ENCODE peak calls at places on chromosomes 3 and 15, in eight cellular contexts. T is naive thymus-derived CD4-positive, alpha-beta T cell; L is CD4-positive, alpha-beta memory T cell; D is cardiac muscle cell; G is heart left ventricle; I is MM.1S; E is CD8-positive, alpha-beta memory T cell; Q is neural progenitor cell. Z is an unnamed sample.

GRCh38 chr15:31525296-31525695 is 198.7 kb downstream of the KLF13 start:
- DNase-seq in T (no peak), L (no peak), D (no peak), G (no peak), I (no peak), E (no peak), Q (no peak), Z (no peak)

GRCh38 chr15:45347033-45347432 is 31.3 kb downstream of the GATM start:
- DNase-seq in T (no peak), L (no peak), D (no peak), G (no peak), I (no peak), E (no peak), Q (no peak), Z (no peak)

GRCh38 chr3:38349684-38350359 is 3.2 kb downstream of the XYLB start:
- DNase-seq in T (no peak), L (no peak), D (no peak), G (no peak), I (no peak), E (no peak), Q (no peak), Z (no peak)

GRCh38 chr3:16372362-16373269 is 107.6 kb downstream of the OXNAD1 start:
- DNase-seq in T (no peak), L (no peak), D (peak; percentile 45), G (peak; percentile 48), I (no peak), E (no peak), Q (no peak), Z (no peak)

GRCh38 chr15:45186771-45187577 is 792 bp downstream of the SHF start:
- DNase-seq in T (no peak), L (no peak), D (no peak), G (no peak), I (no peak), E (no peak), Q (peak; percentile 81), Z (peak; percentile 75)

GRCh38 chr15:63134245-63134644 is 12.6 kb downstream of the LACTB start:
- DNase-seq in T (no peak), L (no peak), D (no peak), G (no peak), I (no peak), E (no peak), Q (no peak), Z (no peak)

GRCh38 chr3:71317749-71318458 is 265.6 kb downstream of the FOXP1 start:
- DNase-seq in T (no peak), L (no peak), D (no peak), G (no peak), I (no peak), E (no peak), Q (no peak), Z (no peak)

GRCh38 chr3:58723197-58723596 is 56.6 kb upstream of the FAM3D start:
- DNase-seq in T (no peak), L (no peak), D (peak; percentile 4), G (no peak), I (no peak), E (no peak), Q (no peak), Z (no peak)

GRCh38 chr3:14224895-14225294 is 46.3 kb downstream of the LSM3 start:
- DNase-seq in T (no peak), L (no peak), D (peak; percentile 43), G (no peak), I (no peak), E (no peak), Q (no peak), Z (peak; percentile 24)

GRCh38 chr3:107739227-107739626 is 216.5 kb downstream of the BBX start:
- DNase-seq in T (no peak), L (no peak), D (no peak), G (no peak), I (no peak), E (no peak), Q (no peak), Z (no peak)

GRCh38 chr3:179301645-179302044 is 21.2 kb upstream of the ZNF639 start:
- DNase-seq in T (no peak), L (no peak), D (no peak), G (no peak), I (no peak), E (no peak), Q (no peak), Z (no peak)

GRCh38 chr3:142507241-142507640 is 59.4 kb upstream of the XRN1 start:
- DNase-seq in T (no peak), L (no peak), D (peak; percentile 18), G (no peak), I (no peak), E (no peak), Q (no peak), Z (no peak)

GRCh38 chr3:10839167-10839566 is 23.1 kb downstream of the SLC6A11 start:
- DNase-seq in T (no peak), L (no peak), D (no peak), G (no peak), I (no peak), E (no peak), Q (no peak), Z (no peak)

GRCh38 chr3:182740710-182741109 is 52.6 kb upstream of the ATP11B start:
- DNase-seq in T (no peak), L (no peak), D (no peak), G (no peak), I (no peak), E (no peak), Q (no peak), Z (no peak)

GRCh38 chr15:101478701-101479341 is 10.7 kb downstream of the PCSK6 start:
- DNase-seq in T (no peak), L (no peak), D (no peak), G (no peak), I (no peak), E (no peak), Q (no peak), Z (peak; percentile 29)

GRCh38 chr15:25882466-25882865 is 19.3 kb upstream of the ATP10A start:
- DNase-seq in T (no peak), L (no peak), D (no peak), G (no peak), I (no peak), E (no peak), Q (no peak), Z (no peak)

GRCh38 chr15:75024102-75024636 is 779 bp downstream of the PPCDC start:
- DNase-seq in T (no peak), L (no peak), D (peak; percentile 47), G (no peak), I (peak; percentile 41), E (no peak), Q (peak; percentile 15), Z (no peak)

GRCh38 chr3:186108106-186108940 is 566 bp downstream of the ETV5 start:
- DNase-seq in T (no peak), L (peak; percentile 8), D (peak; percentile 64), G (peak; percentile 58), I (peak; percentile 9), E (peak; percentile 7), Q (peak; percentile 88), Z (peak; percentile 87)
- H3K27ac ChIP-seq in T (no peak overlapping the region), L (no peak overlapping the region), D (peak overlapping the region; percentile 75), G (peak overlapping the region; percentile 82), I (peak overlapping the region; percentile 49), E (no peak overlapping the region), Q (peak overlapping the region; percentile 3), Z (peak overlapping the region; percentile 91)

GRCh38 chr3:149604125-149604851 is 53.5 kb downstream of the WWTR1 start:
- DNase-seq in T (no peak), L (no peak), D (no peak), G (no peak), I (no peak), E (no peak), Q (peak; percentile 69), Z (peak; percentile 79)

GRCh38 chr3:149609595-149609994 is 48.2 kb downstream of the WWTR1 start:
- DNase-seq in T (no peak), L (no peak), D (no peak), G (no peak), I (peak; percentile 65), E (no peak), Q (no peak), Z (no peak)

GRCh38 chr3:149608987-149609386 is 48.8 kb downstream of the WWTR1 start:
- DNase-seq in T (no peak), L (no peak), D (no peak), G (no peak), I (no peak), E (no peak), Q (no peak), Z (no peak)

GRCh38 chr3:149603126-149604074 is 54.4 kb downstream of the WWTR1 start:
- DNase-seq in T (no peak), L (no peak), D (peak; percentile 68), G (no peak), I (no peak), E (no peak), Q (no peak), Z (no peak)

DNA sequence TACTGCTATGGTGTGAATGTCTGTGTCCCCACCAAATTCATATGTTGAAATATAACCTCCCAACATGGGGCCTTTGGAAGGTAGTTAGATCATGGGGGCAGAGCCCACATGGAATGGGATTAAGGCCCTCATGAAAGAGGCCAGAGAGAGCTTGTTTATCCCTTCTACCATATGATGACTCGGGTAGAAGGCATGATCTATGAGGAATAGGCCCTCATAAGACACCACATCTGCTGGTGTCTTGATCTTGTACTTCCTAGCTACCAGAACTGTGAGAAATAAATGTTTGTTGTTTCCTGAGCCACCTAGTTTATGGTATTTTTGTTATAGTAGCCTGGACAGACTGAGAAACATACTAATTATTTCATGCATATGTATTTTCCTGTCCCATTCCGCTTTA is 51.9 kb downstream of the WWTR1 start:
- DNase-seq in T (no peak), L (no peak), D (no peak), G (no peak), I (no peak), E (no peak), Q (no peak), Z (no peak)
- H3K4me1 ChIP-seq in T (no peaks in the 10 kb centered on the region), L (no peaks in the 10 kb centered on the region), D (peaks cover 49% of the 10 kb centered on the region), G (peaks cover 34% of the 10 kb centered on the region), I (peaks cover 31% of the 10 kb centered on the region), E (no peaks in the 10 kb centered on the region), Q (peaks cover 42% of the 10 kb centered on the region), Z (peaks cover 4% of the 10 kb centered on the region)

DNA sequence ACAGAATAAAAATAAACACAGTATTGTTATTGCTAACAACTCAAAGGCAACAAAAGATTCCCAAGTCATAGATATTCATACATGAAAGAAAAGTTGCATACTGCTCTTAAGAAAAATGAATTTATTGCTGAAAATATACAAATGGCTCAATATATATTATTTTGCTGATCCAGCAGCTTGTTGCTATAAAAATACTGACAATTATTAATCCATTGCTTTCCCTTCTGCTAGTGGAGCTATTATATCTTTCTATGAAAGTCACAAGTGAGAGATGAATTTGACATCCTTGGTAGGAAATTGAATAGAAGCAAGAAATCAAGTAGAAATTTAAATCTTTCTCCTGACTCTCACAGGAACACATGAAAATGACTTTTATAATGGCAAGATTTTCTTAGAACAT is 179.2 kb upstream of the MBNL1 start:
- DNase-seq in T (no peak), L (no peak), D (no peak), G (no peak), I (no peak), E (no peak), Q (no peak), Z (no peak)
- H3K27ac ChIP-seq in T (no peak overlapping the region), L (no peak overlapping the region), D (no peak overlapping the region), G (no peak overlapping the region), I (no peak overlapping the region), E (no peak overlapping the region), Q (no peak overlapping the region), Z (no peak overlapping the region)

DNA sequence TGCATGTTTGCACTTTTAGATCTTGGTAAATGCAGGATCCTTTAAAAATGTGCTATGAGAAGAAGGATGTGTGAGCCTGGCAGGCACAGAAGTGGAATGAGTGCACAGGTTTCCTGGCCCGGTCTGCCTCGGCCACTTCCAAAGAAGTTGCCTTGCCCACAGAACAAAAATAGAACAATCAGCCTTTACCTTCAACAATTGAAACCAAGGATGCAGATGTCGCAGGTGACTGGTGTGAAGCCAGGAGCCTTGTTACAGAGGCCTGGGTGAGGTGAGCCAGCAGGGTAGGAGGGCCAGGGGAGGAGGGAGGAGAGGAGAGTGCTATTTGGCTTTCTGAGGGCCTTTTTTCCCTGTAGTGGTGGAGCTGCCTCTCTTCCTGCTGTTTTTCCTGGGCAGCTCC is 68.1 kb downstream of the ABHD5 start:
- DNase-seq in T (no peak), L (no peak), D (no peak), G (no peak), I (no peak), E (no peak), Q (no peak), Z (no peak)
- H3K4me1 ChIP-seq in T (peaks cover 43% of the 10 kb centered on the region), L (peaks cover 34% of the 10 kb centered on the region), D (peaks cover 14% of the 10 kb centered on the region), G (peaks cover 14% of the 10 kb centered on the region), I (no peaks in the 10 kb centered on the region), E (peaks cover 25% of the 10 kb centered on the region), Q (no peaks in the 10 kb centered on the region), Z (peaks cover 8% of the 10 kb centered on the region)